ENCODE peak calls at places on chromosome 18, in nine cellular contexts. I is BE2C, C is choroid plexus epithelial cell, K is MM.1S, M is foreskin keratinocyte, R is AG10803, U is transverse colon, Y is HCT116, H is GM10248. D is an unnamed sample.

GRCh38 chr18:51107594-51108305 is 77.7 kb downstream of the SMAD4 start:
- DNase-seq in H (no peak), K (no peak), R (no peak), I (no peak), M (peak; percentile 34), Y (no peak), U (no peak), C (peak; percentile 11), D (no peak)

GRCh38 chr18:56545539-56545938 is 92.9 kb downstream of the TXNL1 start:
- DNase-seq in R (peak; percentile 26), M (no peak), U (no peak), Y (no peak), H (no peak), K (no peak), I (no peak), C (no peak), D (no peak)

GRCh38 chr18:47929681-47930085 is 776 bp downstream of the SMAD2 start:
- DNase-seq in K (peak; percentile 55), R (peak; percentile 39), M (peak; percentile 58), I (no peak), U (no peak), C (peak; percentile 67), H (no peak), Y (no peak), D (no peak)

GRCh38 chr18:57519668-57520424 is 66.7 kb downstream of the FECH start:
- DNase-seq in U (no peak), R (no peak), I (no peak), H (no peak), Y (no peak), K (no peak), C (no peak), M (peak; percentile 58), D (no peak)

GRCh38 chr18:13267517-13267916 is 49.0 kb downstream of the LDLRAD4 start:
- DNase-seq in C (no peak), R (peak; percentile 5), U (no peak), K (no peak), Y (no peak), M (no peak), H (no peak), I (no peak), D (peak; percentile 44)

GRCh38 chr18:35616664-35617423 is 35.3 kb downstream of the GALNT1 start:
- DNase-seq in U (peak; percentile 66), C (peak; percentile 95), H (peak; percentile 61), I (no peak), K (peak; percentile 25), M (peak; percentile 71), R (peak; percentile 60), Y (no peak), D (no peak)

GRCh38 chr18:8946046-8946838 is 156.3 kb upstream of the NDUFV2 start:
- DNase-seq in H (no peak), Y (no peak), C (peak; percentile 97), K (no peak), I (no peak), R (peak; percentile 99), U (no peak), M (peak; percentile 97), D (no peak)

GRCh38 chr18:78699516-78699915 is 280.1 kb upstream of the SALL3 start:
- DNase-seq in R (no peak), K (no peak), Y (no peak), C (no peak), I (no peak), M (no peak), H (no peak), U (no peak), D (no peak)

GRCh38 chr18:50707841-50708240 is 112.0 kb downstream of the MRO start:
- DNase-seq in M (no peak), U (no peak), I (no peak), H (no peak), R (peak; percentile 17), C (peak; percentile 15), Y (no peak), K (no peak), D (no peak)

GRCh38 chr18:10036479-10036878 is 122.7 kb downstream of the VAPA start:
- DNase-seq in Y (no peak), H (no peak), C (no peak), M (peak; percentile 36), K (no peak), I (no peak), R (peak; percentile 48), U (no peak), D (no peak)

GRCh38 chr18:79620586-79621165 is 58.9 kb upstream of the CTDP1 start:
- DNase-seq in C (no peak), U (no peak), I (no peak), M (no peak), K (no peak), H (no peak), R (no peak), Y (no peak), D (no peak)

GRCh38 chr18:69985239-69985638 is 37.6 kb upstream of the CD226 start:
- DNase-seq in I (no peak), R (no peak), U (no peak), K (no peak), M (no peak), Y (no peak), C (no peak), H (no peak), D (no peak)

GRCh38 chr18:10164241-10165160 is 250.7 kb downstream of the VAPA start:
- DNase-seq in H (no peak), R (no peak), C (no peak), U (no peak), M (no peak), I (no peak), K (no peak), Y (no peak), D (no peak)

GRCh38 chr18:41642756-41643155 is 312.3 kb upstream of the PIK3C3 start:
- DNase-seq in H (no peak), U (no peak), I (no peak), M (no peak), Y (no peak), R (peak; percentile 4), C (no peak), K (no peak), D (no peak)
- TF ChIP-seq CTCF in H (no peak), U (no peak), I (no peak), M (no peak), Y (no peak), R (no peak), C (no peak), K (no peak), D (no peak)

DNA sequence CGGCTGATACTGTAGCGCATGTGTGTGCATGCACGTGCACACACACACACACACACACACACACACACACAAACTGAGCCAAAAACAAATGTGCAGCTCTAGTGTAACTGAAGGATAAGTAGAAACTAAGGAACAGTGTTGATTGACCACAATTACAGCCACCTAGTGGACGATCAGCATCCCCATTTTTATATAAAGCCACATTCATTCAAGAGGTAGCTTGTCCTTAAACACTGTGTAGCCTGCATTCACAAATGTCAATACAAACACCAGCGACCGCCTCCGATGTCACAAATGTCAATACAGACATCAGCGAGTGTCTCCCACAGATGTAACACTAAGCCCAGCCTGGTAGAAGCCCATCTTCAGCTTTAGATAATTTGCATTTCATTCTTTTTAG is 167.4 kb downstream of the PTGR3 start:
- DNase-seq in U (no peak), C (peak; percentile 61), I (no peak), K (no peak), R (peak; percentile 13), Y (peak; percentile 23), H (no peak), M (no peak), D (no peak)
- TF ChIP-seq CTCF in U (peak; percentile 25), C (peak; percentile 63), I (peak; percentile 45), K (peak; percentile 14), R (peak; percentile 54), Y (peak; percentile 34), H (no peak), M (peak; percentile 52), D (peak; percentile 63)

DNA sequence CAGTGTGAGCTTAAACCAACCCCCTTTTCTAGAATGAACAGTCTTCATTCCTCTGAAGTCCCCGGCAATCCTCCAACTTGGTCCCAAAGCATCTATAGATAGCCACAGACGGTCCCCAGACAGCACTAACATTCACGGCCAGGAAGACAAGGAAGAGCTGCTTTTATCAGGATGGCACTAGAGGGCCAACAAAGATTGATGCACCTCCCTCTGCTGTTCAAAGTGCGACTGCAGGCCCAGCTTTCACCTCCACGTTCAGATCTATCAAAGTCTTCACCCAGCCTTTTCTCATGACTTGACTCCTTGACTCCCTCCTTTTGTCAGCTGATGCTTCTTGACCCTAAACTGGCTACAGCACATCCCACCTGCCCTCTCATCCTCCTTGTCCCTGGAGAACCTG is 54.3 kb downstream of the RNF152 start:
- DNase-seq in I (no peak), R (no peak), Y (no peak), U (no peak), K (no peak), H (no peak), C (no peak), M (no peak), D (no peak)
- TF ChIP-seq CTCF in I (no peak), R (no peak), Y (no peak), U (no peak), K (no peak), H (no peak), C (no peak), M (no peak), D (no peak)

GRCh38 chr18:55497825-55498403 is 90.1 kb downstream of the TCF4 start:
- DNase-seq in Y (no peak), K (no peak), I (no peak), M (no peak), H (no peak), C (no peak), R (no peak), U (no peak), D (no peak)

GRCh38 chr18:55501594-55502345 is 86.2 kb downstream of the TCF4 start:
- DNase-seq in Y (no peak), H (no peak), C (no peak), M (no peak), K (no peak), I (no peak), U (no peak), R (no peak), D (no peak)

GRCh38 chr18:55499526-55499925 is 88.5 kb downstream of the TCF4 start:
- DNase-seq in Y (no peak), K (no peak), H (no peak), M (no peak), I (no peak), U (no peak), R (no peak), C (no peak), D (no peak)

GRCh38 chr18:55502346-55502710 is 85.7 kb downstream of the TCF4 start:
- DNase-seq in K (no peak), U (no peak), I (no peak), M (no peak), Y (no peak), C (no peak), H (no peak), R (peak; percentile 48), D (no peak)

DNA sequence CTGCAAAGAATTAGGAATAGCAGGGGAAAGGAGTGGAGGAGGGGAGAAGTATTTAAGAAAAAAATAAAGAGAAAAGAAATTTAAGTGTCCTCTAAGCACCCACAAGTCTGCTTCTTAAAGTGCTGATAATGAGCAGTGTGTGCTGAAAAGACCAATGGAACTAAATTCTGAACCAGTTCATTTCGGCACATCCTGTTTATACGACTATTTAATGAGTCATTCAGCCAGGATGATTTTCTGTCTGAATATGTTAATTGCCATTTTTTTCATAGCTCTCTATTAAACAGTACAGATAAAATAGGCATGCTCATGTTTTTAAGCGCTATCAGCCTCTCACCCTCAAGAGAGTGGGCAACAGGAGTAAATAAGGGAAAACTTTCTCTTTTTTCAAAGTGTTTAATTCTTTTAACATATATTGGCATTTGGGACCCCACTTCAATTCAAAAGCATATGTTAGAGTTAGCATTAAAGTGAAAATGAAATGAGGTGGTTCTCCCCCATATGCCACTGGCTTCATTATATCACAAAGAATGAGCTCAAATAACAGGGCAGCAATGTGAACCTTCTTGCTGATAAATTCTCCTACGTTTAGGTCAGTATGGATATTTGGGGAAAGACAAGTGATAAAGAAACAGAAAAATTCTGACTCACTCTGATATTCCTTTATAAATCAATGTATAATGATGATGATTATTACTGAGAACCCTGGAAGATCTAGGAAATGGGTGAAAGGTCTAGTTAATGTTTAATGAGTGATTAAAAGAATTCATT is 87.5 kb downstream of the TCF4 start:
- DNase-seq in R (peak; percentile 90), U (no peak), C (peak; percentile 78), I (no peak), Y (no peak), K (no peak), H (no peak), M (peak; percentile 45), D (no peak)
- TF ChIP-seq CTCF in R (no peak), U (no peak), C (no peak), I (no peak), Y (no peak), K (no peak), H (no peak), M (no peak), D (no peak)

D was measured in type B pancreatic cell.